ENCODE peak calls at places on chromosome 18, in six cellular contexts. N, G, H, M, I and D are unnamed samples.

GRCh38 chr18:47109049-47109448 is 41.3 kb downstream of the HDHD2 start:
- DNase-seq in G (no peak), M (no peak), N (no peak), H (no peak), I (no peak), D (no peak)

GRCh38 chr18:13879937-13880336 is 35.4 kb downstream of the MC2R start:
- DNase-seq in N (no peak), H (no peak), I (no peak), G (no peak), M (no peak), D (no peak)

GRCh38 chr18:38115201-38115600 is 549.6 kb upstream of the CELF4 start:
- DNase-seq in I (no peak), G (no peak), M (no peak), H (no peak), N (no peak), D (no peak)

GRCh38 chr18:58005885-58006523 is 38.0 kb upstream of the NEDD4L start:
- DNase-seq in G (no peak), I (no peak), M (no peak), N (no peak), H (no peak), D (no peak)

GRCh38 chr18:5463390-5463789 is 80.4 kb downstream of the EPB41L3 start:
- DNase-seq in H (no peak), I (no peak), M (no peak), G (no peak), N (no peak), D (peak; percentile 97)

GRCh38 chr18:11689972-11690570 is 1.0 kb downstream of the GNAL start:
- DNase-seq in N (no peak), G (peak; percentile 22), I (no peak), M (no peak), H (no peak), D (no peak)

GRCh38 chr18:69628774-69629359 is 228.2 kb downstream of the DOK6 start:
- DNase-seq in I (no peak), M (no peak), N (no peak), H (no peak), G (peak; percentile 49), D (no peak)

GRCh38 chr18:8706981-8707940 is 1.9 kb downstream of the MTCL1 start:
- DNase-seq in M (peak; percentile 32), N (no peak), I (no peak), H (peak; percentile 81), G (peak; percentile 45), D (no peak)

GRCh38 chr18:74115046-74115445 is 32.6 kb downstream of the FBXO15 start:
- DNase-seq in M (no peak), H (no peak), G (no peak), N (no peak), I (no peak), D (no peak)

GRCh38 chr18:77144451-77145118 is 12.0 kb upstream of the MBP start:
- DNase-seq in I (no peak), H (no peak), M (no peak), N (no peak), G (no peak), D (no peak)

GRCh38 chr18:36419188-36419912 is 121.8 kb downstream of the FHOD3 start:
- DNase-seq in I (no peak), G (no peak), M (no peak), H (no peak), N (no peak), D (no peak)

GRCh38 chr18:5868218-5868904 is 27.0 kb downstream of the TMEM200C start:
- DNase-seq in I (no peak), N (no peak), M (peak; percentile 52), G (peak; percentile 33), H (peak; percentile 80), D (peak; percentile 52)

GRCh38 chr18:31649894-31650719 is 34.3 kb downstream of the B4GALT6 start:
- DNase-seq in M (no peak), G (no peak), I (no peak), N (no peak), H (no peak), D (no peak)

GRCh38 chr18:70491734-70492348 is 203.0 kb downstream of the SOCS6 start:
- DNase-seq in N (no peak), M (peak; percentile 20), G (peak; percentile 62), I (peak; percentile 20), H (peak; percentile 61), D (peak; percentile 10)